ENCODE peak calls at places on chromosomes 7 and 10, in six cellular contexts. E, Z, U, F, W and M are unnamed samples.
A peak's percentile ranks its signal among the peaks of the same experiment; 100 is the strongest.

GRCh38 chr7:49001610-49002033 is 77.3 kb downstream of the CDC14C start:
- DNase-seq in E (peak; percentile 20), Z (no peak), U (peak; percentile 10), F (no peak), W (no peak), M (no peak)

GRCh38 chr10:124127965-124128810 is 34.8 kb upstream of the CHST15 start:
- DNase-seq in E (no peak), Z (no peak), U (no peak), F (no peak), W (no peak), M (no peak)

GRCh38 chr7:155467846-155468821 is 10.2 kb downstream of the EN2 start:
- DNase-seq in E (no peak), Z (no peak), U (no peak), F (no peak), W (no peak), M (no peak)

GRCh38 chr7:39754326-39755120 is 131.2 kb downstream of the RALA start:
- DNase-seq in E (no peak), Z (no peak), U (no peak), F (no peak), W (no peak), M (no peak)

GRCh38 chr7:105648561-105649401 is 67.5 kb upstream of the EFCAB10 start:
- DNase-seq in E (no peak), Z (no peak), U (peak; percentile 73), F (peak; percentile 41), W (no peak), M (no peak)

GRCh38 chr7:157360483-157361025 is 23.8 kb downstream of the DNAJB6 start:
- DNase-seq in E (no peak), Z (no peak), U (no peak), F (no peak), W (no peak), M (no peak)

GRCh38 chr7:118109607-118110006 is 74.4 kb upstream of the LSM8 start:
- DNase-seq in E (no peak), Z (no peak), U (peak; percentile 19), F (no peak), W (no peak), M (no peak)

GRCh38 chr10:21293518-21294356 is 231.7 kb downstream of the SKIDA1 start:
- DNase-seq in E (no peak), Z (no peak), U (no peak), F (no peak), W (no peak), M (no peak)

GRCh38 chr7:144818516-144818915 is 17.3 kb downstream of the TPK1 start:
- DNase-seq in E (no peak), Z (peak; percentile 61), U (no peak), F (no peak), W (no peak), M (no peak)

GRCh38 chr10:103040424-103040823 is 122.3 kb downstream of the CNNM2 start:
- DNase-seq in E (no peak), Z (no peak), U (no peak), F (no peak), W (no peak), M (no peak)

GRCh38 chr7:98079891-98080653 is 26.6 kb upstream of the LMTK2 start:
- DNase-seq in E (no peak), Z (no peak), U (no peak), F (no peak), W (peak; percentile 10), M (peak; percentile 19)

GRCh38 chr10:43888551-43888950 is 239.9 kb upstream of the ZNF32 start:
- DNase-seq in E (no peak), Z (no peak), U (no peak), F (no peak), W (no peak), M (no peak)

GRCh38 chr7:74026406-74027123 is 1.4 kb upstream of the ELN start:
- DNase-seq in E (peak; percentile 81), Z (peak; percentile 69), U (peak; percentile 75), F (peak; percentile 31), W (peak; percentile 96), M (no peak)

GRCh38 chr7:1142051-1142635 is 17.9 kb downstream of the ZFAND2A start:
- DNase-seq in E (no peak), Z (no peak), U (no peak), F (no peak), W (no peak), M (no peak)

GRCh38 chr10:77782328-77783061 is 144.1 kb downstream of the DLG5 start:
- DNase-seq in E (no peak), Z (no peak), U (no peak), F (no peak), W (no peak), M (no peak)

GRCh38 chr7:115475774-115476407 is 554.0 kb downstream of the MDFIC start:
- DNase-seq in E (no peak), Z (no peak), U (no peak), F (no peak), W (no peak), M (no peak)

GRCh38 chr10:105729428-105729827 is 1088.3 kb downstream of the SORCS3 start:
- DNase-seq in E (no peak), Z (no peak), U (no peak), F (no peak), W (peak; percentile 50), M (no peak)

GRCh38 chr7:159167139-159167538 is 22.5 kb upstream of the VIPR2 start:
- DNase-seq in E (no peak), Z (no peak), U (no peak), F (no peak), W (no peak), M (no peak)

GRCh38 chr10:78203915-78204818 is 170.5 kb downstream of the RPS24 start:
- DNase-seq in E (peak; percentile 68), Z (no peak), U (no peak), F (no peak), W (no peak), M (no peak)

GRCh38 chr10:122164028-122164601 is 107.0 kb upstream of the BTBD16 start:
- DNase-seq in E (no peak), Z (no peak), U (no peak), F (no peak), W (no peak), M (no peak)
- TF ChIP-seq POLR2A in E (no peak), Z (no peak), U (no peak), F (no peak), W (no peak), M (no peak)

GRCh38 chr7:64528770-64529169 is 34.1 kb downstream of the ZNF680 start:
- DNase-seq in E (no peak), Z (no peak), U (no peak), F (no peak), W (no peak), M (no peak)
- H3K9me3 ChIP-seq in E (peaks cover 84% of the 10 kb centered on the region), Z (no peaks in the 10 kb centered on the region), U (peaks cover 66% of the 10 kb centered on the region), F (no peaks in the 10 kb centered on the region), W (peaks cover 45% of the 10 kb centered on the region), M (peaks cover 21% of the 10 kb centered on the region)

DNA sequence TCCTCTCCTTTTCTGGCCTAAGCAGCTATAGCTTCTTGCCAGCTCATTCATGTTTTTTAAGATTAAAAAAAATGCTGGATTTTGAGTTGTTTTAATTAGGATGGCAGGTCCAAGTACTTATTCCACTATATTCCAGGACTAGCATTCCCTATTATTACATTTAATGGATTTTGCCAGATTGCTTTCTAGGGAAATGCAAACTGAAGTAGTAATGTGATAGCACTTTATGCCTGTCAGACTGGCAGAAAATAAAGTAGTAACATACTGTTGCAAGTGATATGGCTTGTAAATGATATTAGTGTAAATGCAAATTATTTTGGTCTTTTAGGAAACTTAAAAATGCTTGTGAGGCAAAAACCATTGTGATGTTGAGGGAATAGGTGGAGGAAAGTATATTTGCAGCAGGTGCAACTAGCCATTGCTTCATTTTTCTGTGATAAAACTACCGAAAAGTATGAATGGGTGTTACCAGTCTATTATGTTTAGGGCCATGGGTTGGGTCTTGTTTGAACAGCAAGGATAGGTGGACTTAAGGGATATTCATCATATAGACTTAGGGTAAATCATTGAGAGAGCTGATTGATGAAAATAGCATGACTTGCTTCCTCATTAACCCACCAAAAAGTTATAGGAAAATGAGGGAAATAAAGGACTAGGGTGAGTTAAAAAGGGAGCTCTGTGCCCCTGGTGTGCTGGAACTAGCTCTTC is 19.9 kb downstream of the ZNRF2 start:
- DNase-seq in E (no peak), Z (no peak), U (no peak), F (no peak), W (no peak), M (no peak)
- H3K4me1 ChIP-seq in E (peaks cover 31% of the 10 kb centered on the region), Z (no peaks in the 10 kb centered on the region), U (peaks cover 44% of the 10 kb centered on the region), F (no peaks in the 10 kb centered on the region), W (peaks cover 17% of the 10 kb centered on the region), M (peaks cover 29% of the 10 kb centered on the region)

DNA sequence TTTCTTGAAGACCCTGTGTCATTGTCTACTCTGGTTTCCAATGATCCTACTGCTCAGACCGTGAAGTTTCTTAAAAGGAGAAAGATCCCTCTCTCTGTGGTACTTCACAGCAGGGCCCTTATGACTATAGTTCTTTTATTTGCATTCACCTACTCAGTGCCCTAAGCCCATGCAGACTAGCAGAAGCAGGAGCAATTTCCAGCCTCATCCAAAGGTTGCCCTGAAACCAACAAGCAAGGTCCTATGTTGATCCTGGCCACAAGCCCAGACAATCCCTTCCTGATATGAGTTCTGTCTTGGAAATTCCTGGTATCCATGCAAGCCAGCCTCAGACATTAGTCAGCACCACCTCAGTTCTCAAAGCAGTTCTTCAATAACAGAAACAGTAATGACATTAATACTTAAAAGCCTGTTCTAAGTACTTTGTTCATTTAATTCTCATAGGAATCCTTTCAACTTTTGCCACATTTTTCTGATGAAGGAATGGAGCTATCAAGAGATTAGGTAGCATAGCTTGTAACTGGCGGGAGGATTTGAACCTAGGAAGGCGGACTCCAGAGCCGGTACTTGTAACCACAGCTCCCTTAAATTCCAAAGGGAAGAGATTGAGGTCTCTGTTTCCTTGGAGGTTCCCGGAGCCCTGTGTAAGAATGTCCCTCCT is 58.1 kb upstream of the ST8SIA6 start:
- DNase-seq in E (peak; percentile 37), Z (no peak), U (peak; percentile 25), F (peak; percentile 93), W (no peak), M (no peak)
- TF ChIP-seq POLR2A in E (no peak), Z (no peak), U (no peak), F (no peak), W (no peak), M (no peak)

GRCh38 chr7:27846388-27846787 is 106.4 kb downstream of the TAX1BP1 start:
- DNase-seq in E (no peak), Z (no peak), U (no peak), F (no peak), W (no peak), M (no peak)
- H3K9me3 ChIP-seq in E (no peaks in the 10 kb centered on the region), Z (no peaks in the 10 kb centered on the region), U (no peaks in the 10 kb centered on the region), F (no peaks in the 10 kb centered on the region), W (no peaks in the 10 kb centered on the region), M (no peaks in the 10 kb centered on the region)

DNA sequence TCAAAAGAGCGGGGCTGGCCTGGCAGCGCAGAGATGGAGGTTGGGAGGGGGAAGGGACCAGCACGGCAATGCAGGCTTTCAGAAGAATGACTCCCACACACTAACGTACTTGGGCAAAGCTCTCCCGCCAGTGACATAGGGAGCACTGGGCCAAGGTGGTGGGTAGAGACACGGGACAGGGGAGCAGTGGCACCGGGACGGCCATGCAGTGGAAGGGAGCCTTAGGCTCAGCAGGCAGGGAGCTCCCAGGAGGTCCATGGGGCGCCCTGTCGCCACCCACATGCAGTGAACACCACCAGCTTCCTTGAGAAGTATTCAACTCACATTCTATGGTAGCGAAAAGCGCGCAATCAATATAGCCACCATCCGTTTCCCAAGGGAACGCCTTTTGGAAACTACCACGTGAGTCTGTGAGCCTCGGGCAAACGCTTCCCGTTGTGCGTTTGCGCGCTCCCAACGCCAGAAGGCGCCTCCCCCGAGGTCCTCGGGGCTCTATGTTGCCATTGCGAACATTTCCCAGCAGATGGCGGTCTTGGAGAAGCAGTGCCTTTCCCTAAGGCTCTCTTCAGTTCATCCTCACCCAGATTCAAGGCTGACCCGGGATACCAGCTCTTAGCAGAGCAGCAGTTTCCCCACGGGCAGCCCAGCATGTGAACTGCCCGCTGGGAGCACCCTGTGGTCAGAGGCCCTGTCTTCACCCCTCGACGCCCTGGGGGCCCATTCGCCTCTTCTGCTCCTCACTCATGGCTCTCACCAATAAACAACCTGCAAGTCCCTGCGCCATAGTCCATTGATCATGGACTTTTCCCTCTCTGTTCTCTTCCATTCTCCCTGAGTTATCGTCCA is 16.4 kb upstream of the OPALIN start:
- DNase-seq in E (peak; percentile 84), Z (peak; percentile 65), U (peak; percentile 97), F (peak; percentile 81), W (peak; percentile 94), M (no peak)
- H3K4me1 ChIP-seq in E (peaks cover 16% of the 10 kb centered on the region), Z (no peaks in the 10 kb centered on the region), U (peaks cover 2% of the 10 kb centered on the region), F (no peaks in the 10 kb centered on the region), W (peaks cover 7% of the 10 kb centered on the region), M (peaks cover 21% of the 10 kb centered on the region)